ENCODE peak calls at places on chromosomes 3 and 15, in five cellular contexts. I, Q, X, T and Y are unnamed samples.

GRCh38 chr3:139803294-139803693 is 125.5 kb upstream of the NMNAT3 start:
- DNase-seq in T (no peak), X (no peak), Q (no peak), I (no peak), Y (no peak)

GRCh38 chr3:74613566-74613965 is 893 bp downstream of the CNTN3 start:
- DNase-seq in Q (peak), I (no peak), X (no peak), T (no peak), Y (no peak)

GRCh38 chr3:39287859-39288221 is 8.0 kb upstream of the CX3CR1 start:
- DNase-seq in I (no peak), X (no peak), T (no peak), Q (no peak), Y (no peak)

GRCh38 chr3:16307832-16308531 is 43.0 kb downstream of the OXNAD1 start:
- DNase-seq in T (no peak), I (no peak), Q (no peak), X (no peak), Y (no peak)

GRCh38 chr15:68205949-68206539 is 912 bp upstream of the CALML4 start:
- DNase-seq in T (peak), X (no peak), Q (no peak), I (no peak), Y (no peak)

GRCh38 chr15:99658000-99658399 is 75.2 kb downstream of the LYSMD4 start:
- DNase-seq in I (no peak), T (no peak), X (no peak), Q (no peak), Y (no peak)

GRCh38 chr3:168545591-168545990 is 449.9 kb upstream of the GOLIM4 start:
- DNase-seq in T (no peak), Q (no peak), X (no peak), I (no peak), Y (no peak)

GRCh38 chr3:51930439-51930838 is 11.3 kb downstream of the RRP9 start:
- DNase-seq in T (no peak), X (no peak), Q (no peak), I (no peak), Y (no peak)

GRCh38 chr3:191397771-191398170 is 63.2 kb upstream of the PYDC2 start:
- DNase-seq in X (no peak), I (no peak), T (no peak), Q (no peak), Y (no peak)

GRCh38 chr3:33103480-33103879 is 6.5 kb upstream of the GLB1 start:
- DNase-seq in Q (no peak), X (no peak), T (no peak), I (no peak), Y (no peak)

GRCh38 chr3:129503387-129504010 is 24.9 kb upstream of the RHO start:
- DNase-seq in I (no peak), T (no peak), Q (no peak), X (no peak), Y (no peak)

GRCh38 chr3:57281710-57282109 is 10.8 kb downstream of the ASB14 start:
- DNase-seq in I (no peak), X (no peak), T (no peak), Q (no peak), Y (no peak)

GRCh38 chr3:112979244-112979832 is 4.4 kb upstream of the CD200R1 start:
- DNase-seq in T (peak), Q (peak), X (no peak), I (peak), Y (no peak)

GRCh38 chr15:64443016-64443415 is 17.4 kb upstream of the ZNF609 start:
- DNase-seq in T (no peak), Q (no peak), X (no peak), I (no peak), Y (no peak)

GRCh38 chr15:99704444-99704838 is 28.8 kb downstream of the LYSMD4 start:
- DNase-seq in T (peak), Q (peak), I (peak), X (no peak), Y (peak)

GRCh38 chr3:194800014-194800413 is 114.3 kb downstream of the FAM43A start:
- DNase-seq in I (no peak), X (no peak), Q (no peak), T (no peak), Y (no peak)

GRCh38 chr3:10933958-10934481 is 58.5 kb upstream of the SLC6A1 start:
- DNase-seq in Q (no peak), X (no peak), I (no peak), T (no peak), Y (no peak)

GRCh38 chr3:187669675-187670504 is at the start of gene SST:
- DNase-seq in I (peak), Q (no peak), X (peak), T (peak), Y (no peak)

GRCh38 chr3:30681276-30682211 is 75.1 kb downstream of the TGFBR2 start:
- DNase-seq in Q (peak), I (no peak), T (no peak), X (no peak), Y (no peak)

GRCh38 chr3:184568918-184569829 is 7.6 kb downstream of the EPHB3 start:
- DNase-seq in I (no peak), X (peak), Q (peak), T (peak), Y (no peak)

GRCh38 chr3:184679056-184679502 is 32.8 kb downstream of the MAGEF1 start:
- DNase-seq in I (no peak), Q (peak), T (no peak), X (peak), Y (no peak)

GRCh38 chr3:66338927-66339326 is 118.1 kb downstream of the SLC25A26 start:
- DNase-seq in Q (no peak), I (no peak), T (no peak), X (no peak), Y (no peak)

GRCh38 chr3:186871403-186871924 is 29.0 kb downstream of the ADIPOQ start:
- DNase-seq in X (no peak), Q (no peak), I (no peak), T (peak), Y (no peak)

GRCh38 chr15:48992545-48992944 is 28.8 kb upstream of the SHC4 start:
- DNase-seq in T (no peak), Q (no peak), I (no peak), X (no peak), Y (peak)

GRCh38 chr3:78875851-78876250 is 891.9 kb downstream of the ROBO1 start:
- DNase-seq in X (no peak), I (no peak), Q (no peak), T (no peak), Y (no peak)

GRCh38 chr15:96514607-96515285 is 184.2 kb downstream of the NR2F2 start:
- DNase-seq in T (no peak), I (no peak), X (no peak), Q (no peak), Y (no peak)

GRCh38 chr15:76201536-76202255 is 109.6 kb downstream of the ETFA start:
- DNase-seq in T (no peak), X (no peak), Q (no peak), I (no peak), Y (no peak)

GRCh38 chr3:178036745-178037144 is 499.5 kb upstream of the KCNMB2 start:
- DNase-seq in Q (no peak), T (no peak), X (no peak), I (no peak), Y (no peak)

GRCh38 chr15:55151621-55152020 is 45.1 kb downstream of the RSL24D1 start:
- DNase-seq in Q (no peak), I (no peak), T (no peak), X (no peak), Y (no peak)

GRCh38 chr3:19769694-19770093 is 164.3 kb downstream of the EFHB start:
- DNase-seq in Q (no peak), X (no peak), I (no peak), T (no peak), Y (no peak)

GRCh38 chr3:150639262-150639661 is 36.1 kb downstream of the SELENOT start:
- DNase-seq in I (no peak), Q (no peak), T (no peak), X (no peak), Y (no peak)

GRCh38 chr3:58495101-58495500 is 3.2 kb downstream of the KCTD6 start:
- DNase-seq in X (no peak), T (no peak), Q (no peak), I (no peak), Y (no peak)

GRCh38 chr3:79199966-79200365 is 567.8 kb downstream of the ROBO1 start:
- DNase-seq in Q (no peak), I (no peak), T (no peak), X (no peak), Y (no peak)

GRCh38 chr15:82129769-82130168 is 84.0 kb upstream of the MEX3B start:
- DNase-seq in X (no peak), Q (no peak), I (no peak), T (no peak), Y (no peak)
- TF ChIP-seq YY1 in X (no peak), Q (no peak), I (no peak), T (no peak), Y (no peak)

GRCh38 chr15:62903437-62903836 is 139.1 kb upstream of the TPM1 start:
- DNase-seq in I (peak), T (no peak), Q (no peak), X (no peak), Y (no peak)

GRCh38 chr15:62904041-62904440 is 138.5 kb upstream of the TPM1 start:
- DNase-seq in Q (no peak), X (no peak), T (no peak), I (no peak), Y (no peak)

GRCh38 chr15:62906627-62907026 is 135.9 kb upstream of the TPM1 start:
- DNase-seq in X (no peak), T (no peak), I (no peak), Q (no peak), Y (no peak)

GRCh38 chr15:62902821-62903220 is 139.7 kb upstream of the TPM1 start:
- DNase-seq in I (no peak), T (no peak), X (no peak), Q (no peak), Y (no peak)

DNA sequence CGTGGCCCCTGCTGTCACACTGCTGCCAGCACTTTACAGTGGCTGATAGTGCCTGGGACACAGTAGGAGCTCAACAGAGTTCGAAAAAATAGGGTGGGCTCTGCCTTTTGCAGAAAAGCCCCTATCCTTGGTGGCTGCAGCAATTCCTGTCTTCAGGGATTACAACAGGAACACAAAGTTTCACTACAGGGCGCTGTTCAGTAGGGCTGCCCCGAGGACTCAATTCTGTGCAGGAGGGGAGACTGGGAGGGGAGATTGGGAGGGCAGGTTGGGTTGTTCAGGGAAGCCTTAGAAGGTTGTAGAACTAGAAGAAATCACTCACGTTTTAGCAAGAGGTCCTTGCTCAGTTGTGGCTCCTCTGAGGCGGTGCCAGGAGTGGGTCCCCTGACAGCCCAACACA is 138.0 kb upstream of the TPM1 start:
- DNase-seq in T (no peak), I (no peak), Q (no peak), X (no peak), Y (no peak)
- TF ChIP-seq USF2 in T (no peak), I (no peak), Q (no peak), X (no peak), Y (no peak)

GRCh38 chr3:43522702-43523362 is 99.0 kb downstream of the ANO10 start:
- DNase-seq in Q (no peak), I (peak), T (peak), X (no peak), Y (no peak)

GRCh38 chr3:43525376-43525775 is 96.4 kb downstream of the ANO10 start:
- DNase-seq in X (no peak), I (no peak), T (no peak), Q (no peak), Y (no peak)

GRCh38 chr3:43526956-43527355 is 94.9 kb downstream of the ANO10 start:
- DNase-seq in I (no peak), X (no peak), Q (no peak), T (no peak), Y (no peak)

GRCh38 chr3:43525941-43526607 is 95.7 kb downstream of the ANO10 start:
- DNase-seq in X (no peak), Q (no peak), I (no peak), T (no peak), Y (no peak)

DNA sequence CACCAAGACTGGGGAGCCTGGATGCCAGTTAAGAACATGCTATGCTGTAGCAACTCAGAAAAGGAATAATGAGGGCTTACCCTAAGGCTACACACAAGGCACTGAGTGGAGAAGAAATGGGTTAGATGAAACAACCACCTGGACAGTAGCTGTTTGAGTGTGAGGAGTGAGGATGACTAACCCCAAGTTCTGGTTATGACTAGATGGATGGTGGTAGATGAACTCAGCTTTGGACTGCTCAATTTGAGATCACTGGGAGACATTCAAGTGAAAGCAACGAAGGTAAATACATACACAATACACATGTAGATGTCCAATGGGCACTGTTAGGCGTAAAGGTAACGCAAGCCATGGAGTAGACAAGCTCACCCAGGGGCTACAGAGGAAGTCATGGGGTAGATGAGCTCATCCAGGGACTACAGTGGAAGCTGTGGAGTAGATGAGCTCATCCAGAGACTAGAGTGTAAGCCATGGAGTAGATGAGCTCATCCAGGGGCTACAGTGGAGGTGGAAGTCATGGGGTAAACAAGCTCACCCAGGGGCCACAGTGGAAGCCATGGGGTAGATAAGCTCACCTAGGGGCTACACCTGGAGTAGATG is 98.3 kb downstream of the ANO10 start:
- DNase-seq in I (peak), X (no peak), Q (no peak), T (peak), Y (peak)
- TF ChIP-seq YY1 in I (no peak), X (no peak), Q (no peak), T (no peak), Y (no peak)

GRCh38 chr3:27971600-27971999 is 249.5 kb upstream of the EOMES start:
- DNase-seq in Q (no peak), I (no peak), T (no peak), X (no peak), Y (no peak)

GRCh38 chr3:27978440-27978839 is 256.3 kb upstream of the EOMES start:
- DNase-seq in X (no peak), Q (no peak), T (no peak), I (no peak), Y (no peak)

GRCh38 chr3:27976933-27977332 is 254.8 kb upstream of the EOMES start:
- DNase-seq in Q (no peak), T (no peak), I (no peak), X (no peak), Y (no peak)
- TF ChIP-seq USF2 in Q (no peak), T (no peak), I (no peak), X (no peak), Y (no peak)

GRCh38 chr3:42698911-42699230 is 3.7 kb downstream of the HHATL start:
- DNase-seq in I (no peak), X (peak), Q (no peak), T (no peak), Y (no peak)
- TF ChIP-seq YY1 in I (no peak), X (no peak), Q (no peak), T (no peak), Y (no peak)

DNA sequence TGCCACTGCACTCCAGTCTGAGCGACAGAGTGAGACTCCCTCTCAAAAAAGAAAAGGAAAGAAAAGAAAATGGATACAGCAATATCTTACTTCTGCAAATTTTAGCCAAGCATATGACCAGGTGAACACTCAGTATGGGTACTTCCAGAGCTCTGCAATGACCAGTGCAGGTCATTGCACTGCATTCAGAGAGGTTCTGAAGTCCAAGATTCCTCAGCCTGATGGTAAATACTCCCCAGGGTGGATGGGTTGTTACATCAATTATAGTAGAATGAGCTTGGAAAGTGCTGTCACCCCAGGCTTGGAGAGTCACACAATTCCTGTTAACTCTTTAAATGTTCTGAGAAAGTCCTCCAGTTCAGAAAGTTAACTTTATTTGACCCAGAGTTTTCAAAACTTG is 103.7 kb downstream of the RPLP1 start:
- DNase-seq in T (no peak), X (no peak), I (no peak), Q (no peak), Y (no peak)
- TF ChIP-seq USF2 in T (no peak), X (no peak), I (no peak), Q (no peak), Y (no peak)

DNA sequence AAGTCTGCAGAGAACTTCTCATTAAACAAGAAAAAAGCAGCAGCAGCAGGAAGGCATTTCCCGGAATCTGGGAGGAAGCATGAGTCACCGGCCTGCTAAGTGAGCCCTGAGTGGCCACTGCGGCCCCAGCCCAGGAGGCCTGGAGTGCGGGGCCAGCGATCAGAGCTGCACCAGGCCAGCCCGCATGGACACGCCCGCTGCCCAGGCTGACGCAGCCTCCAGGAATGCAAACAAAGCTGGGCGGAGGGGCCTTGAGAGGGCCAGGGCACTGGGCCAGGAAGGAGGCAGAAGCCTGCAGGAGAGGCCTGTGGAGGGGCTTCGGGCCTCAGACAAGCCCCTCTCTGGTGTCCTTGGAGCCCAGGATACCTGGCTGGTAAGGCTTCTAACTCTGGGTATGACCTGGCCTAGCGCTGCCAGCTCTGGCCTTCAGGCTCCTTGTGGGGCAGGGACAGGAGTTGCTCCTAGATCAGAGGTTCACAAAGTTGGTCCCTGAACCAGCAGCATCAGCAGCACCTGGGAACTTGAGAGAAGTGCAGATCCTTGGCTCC is 101.2 kb downstream of the SMAD6 start:
- DNase-seq in T (peak), I (peak), X (peak), Q (peak), Y (no peak)
- TF ChIP-seq YY1 in T (no peak), I (no peak), X (no peak), Q (no peak), Y (no peak)